ENCODE peak calls at places on chromosomes 7 and 10, in four cellular contexts. H is brain microvascular endothelial cell, I is NCI-H446 treated with DMSO at 0.1 percent for 48 hours, X is germinal center. U is an unnamed sample.
A peak's percentile ranks its signal among the peaks of the same experiment; 100 is the strongest.

GRCh38 chr7:142885311-142886230 is at the start of gene TRPV6:
- DNase-seq in H (no peak), X (no peak), I (no peak), U (no peak)

GRCh38 chr7:75762350-75762917 is 9.6 kb downstream of the CCL26 start:
- DNase-seq in X (peak; percentile 75), I (peak; percentile 24), H (peak; percentile 25), U (peak; percentile 58)

GRCh38 chr10:110965216-110965615 is 45.8 kb downstream of the SHOC2 start:
- DNase-seq in I (no peak), H (no peak), X (no peak), U (no peak)

GRCh38 chr7:55180821-55181542 is 162.2 kb downstream of the EGFR start:
- DNase-seq in I (no peak), H (no peak), X (no peak), U (no peak)

GRCh38 chr7:121024568-121025055 is 36.1 kb downstream of the CPED1 start:
- DNase-seq in I (no peak), X (no peak), H (no peak), U (no peak)

GRCh38 chr10:69332278-69333010 is 54.1 kb downstream of the HK1 start:
- DNase-seq in H (peak; percentile 74), I (no peak), X (no peak), U (no peak)

GRCh38 chr7:117588352-117588794 is 108.5 kb downstream of the CFTR start:
- DNase-seq in H (no peak), I (no peak), X (no peak), U (no peak)

GRCh38 chr10:80454526-80455460 is 683 bp downstream of the TSPAN14 start:
- DNase-seq in I (no peak), H (no peak), X (peak; percentile 59), U (no peak)

GRCh38 chr10:122349758-122350355 is 24.7 kb upstream of the PLEKHA1 start:
- DNase-seq in I (no peak), H (no peak), X (no peak), U (no peak)

GRCh38 chr7:73721237-73721848 is 1.9 kb upstream of the STX1A start:
- DNase-seq in X (no peak), I (peak; percentile 97), H (no peak), U (peak; percentile 100)

GRCh38 chr10:4883079-4883739 is 57.2 kb downstream of the AKR1E2 start:
- DNase-seq in H (no peak), I (no peak), X (no peak), U (no peak)

GRCh38 chr10:73819513-73820093 is 8.2 kb upstream of the NDST2 start:
- DNase-seq in I (no peak), H (peak; percentile 7), X (no peak), U (no peak)

GRCh38 chr7:119596651-119597050 is 676.3 kb upstream of the KCND2 start:
- DNase-seq in X (no peak), I (no peak), H (peak; percentile 40), U (no peak)

GRCh38 chr7:55477781-55478374 is 94.4 kb downstream of the VOPP1 start:
- DNase-seq in X (no peak), I (no peak), H (peak; percentile 78), U (no peak)

GRCh38 chr7:653829-654764 is 72.4 kb upstream of the DNAAF5 start:
- DNase-seq in I (no peak), H (no peak), X (no peak), U (no peak)

GRCh38 chr7:81690688-81691087 is 79.2 kb downstream of the HGF start:
- DNase-seq in X (no peak), I (no peak), H (no peak), U (no peak)

GRCh38 chr10:62231371-62231770 is 37.3 kb downstream of the RTKN2 start:
- DNase-seq in H (peak; percentile 57), X (no peak), I (no peak), U (no peak)

GRCh38 chr10:19638173-19638872 is 177.9 kb upstream of the PLXDC2 start:
- DNase-seq in H (peak; percentile 94), I (no peak), X (no peak), U (no peak)

GRCh38 chr7:105439174-105439893 is 50.6 kb upstream of the SRPK2 start:
- DNase-seq in X (no peak), I (peak; percentile 3), H (peak; percentile 28), U (no peak)

GRCh38 chr7:110994028-110994967 is 96.6 kb upstream of the LRRN3 start:
- DNase-seq in X (no peak), I (no peak), H (peak; percentile 32), U (no peak)

GRCh38 chr10:124917168-124917938 is 24.6 kb upstream of the ZRANB1 start:
- DNase-seq in I (no peak), X (peak; percentile 13), H (peak; percentile 44), U (peak; percentile 19)

GRCh38 chr7:99949645-99950228 is 20.3 kb upstream of the GJC3 start:
- DNase-seq in X (no peak), I (no peak), H (no peak), U (no peak)

GRCh38 chr10:103890194-103890658 is 27.8 kb downstream of the STN1 start:
- DNase-seq in H (no peak), I (no peak), X (no peak), U (no peak)

GRCh38 chr7:111184960-111185359 is 94.0 kb downstream of the LRRN3 start:
- DNase-seq in X (no peak), H (no peak), I (peak; percentile 39), U (peak; percentile 94)

GRCh38 chr10:133347636-133348517 is 704 bp downstream of the PRAP1 start:
- DNase-seq in I (no peak), X (no peak), H (no peak), U (no peak)

GRCh38 chr7:2012044-2012900 is 220.5 kb downstream of the MAD1L1 start:
- DNase-seq in I (no peak), X (no peak), H (no peak), U (no peak)

GRCh38 chr10:70376436-70377378 is 5.7 kb downstream of the LRRC20 start:
- DNase-seq in X (no peak), H (peak; percentile 11), I (no peak), U (no peak)